ENCODE peak calls at places on chromosomes 5 and 9, in five cellular contexts. One of them, this sample, is unnamed.

GRCh38 chr9:116543731-116544400 is 143.2 kb upstream of the TRIM32 start:
- DNase-seq in GM23248: peak; percentile 92
- DNase-seq in Panc1: no peak
- DNase-seq in IMR-90: peak; percentile 78
- DNase-seq in PC-3: no peak
- DNase-seq in this sample: peak; percentile 68

GRCh38 chr5:179680780-179681411 is at the start of gene CBY3:
- DNase-seq in GM23248: peak; percentile 33
- DNase-seq in Panc1: no peak
- DNase-seq in IMR-90: peak; percentile 45
- DNase-seq in PC-3: peak; percentile 7
- DNase-seq in this sample: peak; percentile 21

GRCh38 chr5:154970759-154971158 is 29.9 kb downstream of the MRPL22 start:
- DNase-seq in GM23248: peak; percentile 45
- DNase-seq in Panc1: no peak
- DNase-seq in IMR-90: peak; percentile 52
- DNase-seq in PC-3: peak; percentile 16
- DNase-seq in this sample: no peak

GRCh38 chr5:84382363-84383295 is 2.1 kb downstream of the EDIL3 start:
- DNase-seq in GM23248: peak; percentile 47
- DNase-seq in Panc1: no peak
- DNase-seq in IMR-90: peak; percentile 53
- DNase-seq in PC-3: no peak
- DNase-seq in this sample: peak; percentile 85

GRCh38 chr5:143010335-143010734 is 240.2 kb downstream of the ARHGAP26 start:
- DNase-seq in GM23248: peak; percentile 9
- DNase-seq in Panc1: no peak
- DNase-seq in IMR-90: no peak
- DNase-seq in PC-3: no peak
- DNase-seq in this sample: no peak

GRCh38 chr9:27367175-27367798 is 70.3 kb upstream of the EQTN start:
- DNase-seq in GM23248: no peak
- DNase-seq in Panc1: no peak
- DNase-seq in IMR-90: no peak
- DNase-seq in PC-3: no peak
- DNase-seq in this sample: no peak

GRCh38 chr9:36400332-36401178 is 486 bp upstream of the RNF38 start:
- DNase-seq in GM23248: peak; percentile 93
- DNase-seq in Panc1: no peak
- DNase-seq in IMR-90: peak; percentile 75
- DNase-seq in PC-3: peak; percentile 79
- DNase-seq in this sample: peak; percentile 94

GRCh38 chr9:88400021-88400420 is 11.8 kb downstream of the SPIN1 start:
- DNase-seq in GM23248: peak; percentile 86
- DNase-seq in Panc1: no peak
- DNase-seq in IMR-90: peak; percentile 92
- DNase-seq in PC-3: peak; percentile 67
- DNase-seq in this sample: peak; percentile 73

GRCh38 chr5:167653645-167654106 is 637.8 kb upstream of the WWC1 start:
- DNase-seq in GM23248: peak; percentile 57
- DNase-seq in Panc1: peak; percentile 53
- DNase-seq in IMR-90: peak; percentile 30
- DNase-seq in PC-3: peak; percentile 80
- DNase-seq in this sample: peak; percentile 40

GRCh38 chr9:122131401-122131921 is 28.1 kb downstream of the NDUFA8 start:
- DNase-seq in GM23248: no peak
- DNase-seq in Panc1: no peak
- DNase-seq in IMR-90: no peak
- DNase-seq in PC-3: no peak
- DNase-seq in this sample: no peak

GRCh38 chr5:181223041-181223728 is at the start of gene TRIM41:
- DNase-seq in GM23248: peak; percentile 99
- DNase-seq in Panc1: peak; percentile 94
- DNase-seq in IMR-90: peak; percentile 98
- DNase-seq in PC-3: peak; percentile 97
- DNase-seq in this sample: peak; percentile 98

GRCh38 chr5:35213608-35214007 is 16.7 kb downstream of the PRLR start:
- DNase-seq in GM23248: peak; percentile 29
- DNase-seq in Panc1: no peak
- DNase-seq in IMR-90: no peak
- DNase-seq in PC-3: peak; percentile 85
- DNase-seq in this sample: no peak

GRCh38 chr9:75488082-75488713 is 399.9 kb downstream of the OSTF1 start:
- DNase-seq in GM23248: no peak
- DNase-seq in Panc1: no peak
- DNase-seq in IMR-90: no peak
- DNase-seq in PC-3: no peak
- DNase-seq in this sample: no peak

GRCh38 chr9:3963266-3964019 is 336.4 kb downstream of the GLIS3 start:
- DNase-seq in GM23248: peak; percentile 90
- DNase-seq in Panc1: no peak
- DNase-seq in IMR-90: peak; percentile 93
- DNase-seq in PC-3: peak; percentile 90
- DNase-seq in this sample: peak; percentile 60

GRCh38 chr5:146726891-146727290 is 151.7 kb downstream of the PPP2R2B start:
- DNase-seq in GM23248: no peak
- DNase-seq in Panc1: no peak
- DNase-seq in IMR-90: no peak
- DNase-seq in PC-3: no peak
- DNase-seq in this sample: no peak

GRCh38 chr5:129921204-129921603 is 16.9 kb downstream of the CHSY3 start:
- DNase-seq in GM23248: no peak
- DNase-seq in Panc1: no peak
- DNase-seq in IMR-90: no peak
- DNase-seq in PC-3: no peak
- DNase-seq in this sample: no peak

GRCh38 chr9:13431137-13431536 is 151.6 kb upstream of the MPDZ start:
- DNase-seq in GM23248: no peak
- DNase-seq in Panc1: no peak
- DNase-seq in IMR-90: no peak
- DNase-seq in PC-3: no peak
- DNase-seq in this sample: no peak

GRCh38 chr5:115457985-115458384 is 86.6 kb downstream of the FEM1C start:
- DNase-seq in GM23248: no peak
- DNase-seq in Panc1: no peak
- DNase-seq in IMR-90: no peak
- DNase-seq in PC-3: no peak
- DNase-seq in this sample: no peak

GRCh38 chr5:89003563-89004036 is 120.6 kb upstream of the MEF2C start:
- DNase-seq in GM23248: no peak
- DNase-seq in Panc1: no peak
- DNase-seq in IMR-90: no peak
- DNase-seq in PC-3: no peak
- DNase-seq in this sample: no peak

GRCh38 chr5:161851691-161852299 is 3.9 kb downstream of the GABRA1 start:
- DNase-seq in GM23248: peak; percentile 2
- DNase-seq in Panc1: no peak
- DNase-seq in IMR-90: no peak
- DNase-seq in PC-3: peak; percentile 43
- DNase-seq in this sample: peak; percentile 2

GRCh38 chr9:15606667-15607472 is 54.0 kb downstream of the CCDC171 start:
- DNase-seq in GM23248: peak; percentile 43
- DNase-seq in Panc1: no peak
- DNase-seq in IMR-90: peak; percentile 35
- DNase-seq in PC-3: peak; percentile 72
- DNase-seq in this sample: peak; percentile 83

GRCh38 chr5:102532126-102532525 is 33.3 kb upstream of the SLCO6A1 start:
- DNase-seq in GM23248: peak; percentile 15
- DNase-seq in Panc1: no peak
- DNase-seq in IMR-90: no peak
- DNase-seq in PC-3: no peak
- DNase-seq in this sample: peak; percentile 56

GRCh38 chr5:146344155-146345118 is 5.8 kb downstream of the POU4F3 start:
- DNase-seq in GM23248: no peak
- DNase-seq in Panc1: no peak
- DNase-seq in IMR-90: no peak
- DNase-seq in PC-3: peak; percentile 15
- DNase-seq in this sample: no peak

GRCh38 chr5:138936-139335 is 47.0 kb downstream of the PLEKHG4B start:
- DNase-seq in GM23248: no peak
- DNase-seq in Panc1: no peak
- DNase-seq in IMR-90: no peak
- DNase-seq in PC-3: no peak
- DNase-seq in this sample: no peak

GRCh38 chr5:151319334-151319733 is 15.8 kb upstream of the SLC36A3 start:
- DNase-seq in GM23248: peak; percentile 39
- DNase-seq in Panc1: no peak
- DNase-seq in IMR-90: peak; percentile 2
- DNase-seq in PC-3: peak; percentile 51
- DNase-seq in this sample: peak; percentile 30

GRCh38 chr5:79487251-79487650 is 26.7 kb downstream of the HOMER1 start:
- DNase-seq in GM23248: no peak
- DNase-seq in Panc1: no peak
- DNase-seq in IMR-90: no peak
- DNase-seq in PC-3: no peak
- DNase-seq in this sample: no peak

GRCh38 chr5:150180241-150181027 is 9.4 kb upstream of the SLC6A7 start:
- DNase-seq in GM23248: peak; percentile 45
- DNase-seq in Panc1: no peak
- DNase-seq in IMR-90: peak; percentile 12
- DNase-seq in PC-3: no peak
- DNase-seq in this sample: no peak

GRCh38 chr9:36623280-36623679 is 50.6 kb downstream of the MELK start:
- DNase-seq in GM23248: peak; percentile 58
- DNase-seq in Panc1: no peak
- DNase-seq in IMR-90: peak; percentile 54
- DNase-seq in PC-3: peak; percentile 1
- DNase-seq in this sample: peak; percentile 15

GRCh38 chr9:2602704-2603116 is 18.9 kb upstream of the VLDLR start:
- DNase-seq in GM23248: peak; percentile 41
- DNase-seq in Panc1: no peak
- DNase-seq in IMR-90: peak; percentile 23
- DNase-seq in PC-3: no peak
- DNase-seq in this sample: peak; percentile 41

GRCh38 chr5:10317825-10318682 is 10.4 kb upstream of the CMBL start:
- DNase-seq in GM23248: no peak
- DNase-seq in Panc1: no peak
- DNase-seq in IMR-90: no peak
- DNase-seq in PC-3: peak; percentile 93
- DNase-seq in this sample: no peak

GRCh38 chr9:30116673-30117217 is 2267.7 kb upstream of the ACO1 start:
- DNase-seq in GM23248: no peak
- DNase-seq in Panc1: no peak
- DNase-seq in IMR-90: no peak
- DNase-seq in PC-3: no peak
- DNase-seq in this sample: no peak

DNA sequence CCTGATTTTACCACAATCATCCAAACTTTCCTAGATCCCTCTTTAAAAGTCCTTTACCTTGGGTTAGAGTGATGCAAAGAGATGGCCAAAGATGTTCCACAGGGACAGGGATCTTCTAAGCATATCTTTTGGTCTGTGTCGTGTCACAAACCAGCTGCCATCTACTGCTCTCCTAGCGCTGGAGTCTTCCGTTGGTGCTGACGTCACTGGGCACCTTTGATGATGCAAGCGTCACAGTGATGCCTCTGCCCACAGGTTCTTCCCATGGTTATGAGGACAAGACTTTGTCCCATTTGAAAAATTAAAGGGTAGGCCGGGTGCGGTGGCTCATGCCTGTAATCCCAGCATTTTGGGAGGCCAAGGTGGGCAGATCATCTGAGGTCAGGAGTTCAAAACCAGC is 1.7 kb upstream of the GLT6D1 start:
- DNase-seq in GM23248: no peak
- DNase-seq in Panc1: no peak
- DNase-seq in IMR-90: no peak
- DNase-seq in PC-3: no peak
- DNase-seq in this sample: no peak
- H3K9me3 ChIP-seq in GM23248: peaks cover 6% of the 10 kb centered on the region
- H3K9me3 ChIP-seq in Panc1: peaks cover 5% of the 10 kb centered on the region
- H3K9me3 ChIP-seq in IMR-90: peaks cover 5% of the 10 kb centered on the region
- H3K9me3 ChIP-seq in PC-3: no peaks in the 10 kb centered on the region
- H3K9me3 ChIP-seq in this sample: peaks cover 23% of the 10 kb centered on the region

GRCh38 chr9:101409079-101409477 is 10.4 kb downstream of the ZNF189 start:
- DNase-seq in GM23248: peak; percentile 30
- DNase-seq in Panc1: no peak
- DNase-seq in IMR-90: peak; percentile 20
- DNase-seq in PC-3: no peak
- DNase-seq in this sample: peak; percentile 12

GRCh38 chr9:101403886-101404285 is 5.2 kb downstream of the ZNF189 start:
- DNase-seq in GM23248: no peak
- DNase-seq in Panc1: no peak
- DNase-seq in IMR-90: no peak
- DNase-seq in PC-3: no peak
- DNase-seq in this sample: no peak

GRCh38 chr9:101408374-101409078 is 9.9 kb downstream of the ZNF189 start:
- DNase-seq in GM23248: no peak
- DNase-seq in Panc1: no peak
- DNase-seq in IMR-90: no peak
- DNase-seq in PC-3: no peak
- DNase-seq in this sample: no peak
- H3K9me3 ChIP-seq in GM23248: peaks cover 20% of the 10 kb centered on the region
- H3K9me3 ChIP-seq in Panc1: peaks cover 64% of the 10 kb centered on the region
- H3K9me3 ChIP-seq in IMR-90: peaks cover 64% of the 10 kb centered on the region
- H3K9me3 ChIP-seq in PC-3: peaks cover 25% of the 10 kb centered on the region
- H3K9me3 ChIP-seq in this sample: peaks cover 90% of the 10 kb centered on the region

GRCh38 chr5:164713682-164714081 is 1208.3 kb downstream of the MAT2B start:
- DNase-seq in GM23248: no peak
- DNase-seq in Panc1: no peak
- DNase-seq in IMR-90: no peak
- DNase-seq in PC-3: no peak
- DNase-seq in this sample: no peak

DNA sequence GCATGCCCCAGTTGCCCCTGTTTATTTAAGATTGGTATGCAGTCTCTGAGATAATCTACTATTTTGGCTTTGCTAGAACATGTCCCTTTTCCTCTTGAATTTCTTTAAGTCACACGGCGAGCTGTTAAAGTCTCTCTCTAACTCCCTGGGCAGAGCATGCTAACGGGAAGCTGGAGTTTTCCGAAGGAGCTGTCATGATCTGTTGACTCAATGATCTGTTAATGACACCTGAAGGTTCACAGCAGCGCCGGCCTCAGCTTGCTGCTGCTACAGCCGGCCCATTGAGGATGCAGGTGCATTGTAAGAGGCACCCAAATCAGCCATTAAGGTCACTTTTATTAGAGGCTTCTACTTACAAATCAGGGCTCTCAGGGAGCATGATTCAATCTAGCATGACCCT is 1203.4 kb downstream of the MAT2B start:
- DNase-seq in GM23248: no peak
- DNase-seq in Panc1: no peak
- DNase-seq in IMR-90: no peak
- DNase-seq in PC-3: no peak
- DNase-seq in this sample: no peak
- H3K9me3 ChIP-seq in GM23248: peaks cover 3% of the 10 kb centered on the region
- H3K9me3 ChIP-seq in Panc1: no peaks in the 10 kb centered on the region
- H3K9me3 ChIP-seq in IMR-90: no peaks in the 10 kb centered on the region
- H3K9me3 ChIP-seq in PC-3: no peaks in the 10 kb centered on the region
- H3K9me3 ChIP-seq in this sample: no peaks in the 10 kb centered on the region

GRCh38 chr9:103904242-103904641 is 189.9 kb upstream of the SMC2 start:
- DNase-seq in GM23248: no peak
- DNase-seq in Panc1: no peak
- DNase-seq in IMR-90: no peak
- DNase-seq in PC-3: no peak
- DNase-seq in this sample: no peak
- H3K9me3 ChIP-seq in GM23248: no peaks in the 10 kb centered on the region
- H3K9me3 ChIP-seq in Panc1: no peaks in the 10 kb centered on the region
- H3K9me3 ChIP-seq in IMR-90: peaks cover 3% of the 10 kb centered on the region
- H3K9me3 ChIP-seq in PC-3: no peaks in the 10 kb centered on the region
- H3K9me3 ChIP-seq in this sample: no peaks in the 10 kb centered on the region

This sample was measured in adipocyte.